ENCODE peak calls at places on chromosome 21, in four cellular contexts. P is lung microvascular endothelial cell; V is dermis microvascular lymphatic vessel endothelial cell; H is CD4-positive, CD25-positive, alpha-beta regulatory T cell. K is an unnamed sample.

GRCh38 chr21:29017639-29018237 is 1.4 kb downstream of the RWDD2B start:
- DNase-seq in H (peak), P (peak), V (peak), K (no peak)

GRCh38 chr21:14762734-14763694 is 216.9 kb upstream of the SAMSN1 start:
- DNase-seq in H (peak), V (no peak), P (no peak), K (no peak)

GRCh38 chr21:46431448-46431847 is 27.2 kb upstream of the DIP2A start:
- DNase-seq in H (no peak), V (no peak), P (no peak), K (no peak)

GRCh38 chr21:45468051-45468970 is 63.3 kb downstream of the COL18A1 start:
- DNase-seq in P (no peak), V (no peak), H (no peak), K (no peak)

GRCh38 chr21:26148071-26148470 is 22.5 kb downstream of the APP start:
- DNase-seq in H (no peak), V (peak), P (no peak), K (no peak)

GRCh38 chr21:35159881-35160280 is 110.8 kb upstream of the RUNX1 start:
- DNase-seq in P (no peak), V (peak), H (no peak), K (peak)

GRCh38 chr21:36203603-36203889 is 46.9 kb downstream of the DOP1B start:
- DNase-seq in V (peak), H (peak), P (no peak), K (peak)

GRCh38 chr21:45509566-45510465 is 32.4 kb downstream of the SLC19A1 start:
- DNase-seq in H (no peak), P (no peak), V (no peak), K (no peak)

GRCh38 chr21:45403825-45404725 is 890 bp upstream of the COL18A1 start:
- DNase-seq in H (no peak), V (peak), P (peak), K (no peak)

GRCh38 chr21:41357546-41357945 is 4.3 kb upstream of the MX2 start:
- DNase-seq in P (no peak), H (no peak), V (no peak), K (no peak)

GRCh38 chr21:42991992-42992740 is 17.8 kb downstream of the PKNOX1 start:
- DNase-seq in P (no peak), H (no peak), V (peak), K (peak)

GRCh38 chr21:28150778-28151177 is 841.9 kb downstream of the LTN1 start:
- DNase-seq in H (no peak), P (no peak), V (no peak), K (no peak)

GRCh38 chr21:33839167-33839716 is 76.4 kb downstream of the ATP5PO start:
- DNase-seq in P (no peak), H (no peak), V (no peak), K (no peak)

GRCh38 chr21:45001134-45002095 is 61.6 kb downstream of the SLX9 start:
- DNase-seq in P (peak), V (peak), H (no peak), K (peak)

GRCh38 chr21:39822042-39822441 is 45.2 kb upstream of the PCP4 start:
- DNase-seq in V (no peak), H (no peak), P (no peak), K (no peak)

GRCh38 chr21:45517249-45518065 is 24.8 kb downstream of the SLC19A1 start:
- DNase-seq in P (no peak), V (peak), H (peak), K (no peak)

GRCh38 chr21:39670741-39671140 is 58.0 kb downstream of the B3GALT5 start:
- DNase-seq in P (no peak), V (no peak), H (no peak), K (no peak)

GRCh38 chr21:43194303-43195130 is 25.7 kb downstream of the CRYAA start:
- DNase-seq in H (no peak), P (no peak), V (no peak), K (no peak)

GRCh38 chr21:43933146-43933673 is 68.2 kb downstream of the AGPAT3 start:
- DNase-seq in H (no peak), V (no peak), P (no peak), K (no peak)

GRCh38 chr21:45575304-45575992 is 33.2 kb upstream of the SLC19A1 start:
- DNase-seq in V (no peak), H (no peak), P (no peak), K (no peak)

GRCh38 chr21:26756491-26757159 is 88.6 kb downstream of the ADAMTS1 start:
- DNase-seq in H (no peak), V (no peak), P (no peak), K (no peak)

GRCh38 chr21:27189870-27190269 is 223.0 kb upstream of the ADAMTS5 start:
- DNase-seq in H (no peak), V (no peak), P (no peak), K (no peak)